ENCODE peak calls at places on chromosomes 12 and 14, in four cellular contexts. One of them, this sample, is unnamed.

GRCh38 chr14:101843665-101844064 is 82.2 kb downstream of the PPP2R5C start:
- DNase-seq in Karpas-422: peak; percentile 98
- DNase-seq in NCI-H82: no peak
- DNase-seq in anterior cingulate cortex: no peak
- DNase-seq in this sample: no peak

GRCh38 chr12:123483602-123484273 is 25.8 kb downstream of the SNRNP35 start:
- DNase-seq in Karpas-422: no peak
- DNase-seq in NCI-H82: no peak
- DNase-seq in anterior cingulate cortex: no peak
- DNase-seq in this sample: no peak

GRCh38 chr14:98138666-98139065 is 1133.3 kb downstream of the BCL11B start:
- DNase-seq in Karpas-422: peak; percentile 84
- DNase-seq in NCI-H82: peak; percentile 53
- DNase-seq in anterior cingulate cortex: no peak
- DNase-seq in this sample: peak; percentile 32

GRCh38 chr12:28237423-28237822 is 47.2 kb downstream of the CCDC91 start:
- DNase-seq in Karpas-422: no peak
- DNase-seq in NCI-H82: peak; percentile 28
- DNase-seq in anterior cingulate cortex: no peak
- DNase-seq in this sample: no peak

GRCh38 chr14:77248666-77249065 is 22.3 kb downstream of the NGB start:
- DNase-seq in Karpas-422: no peak
- DNase-seq in NCI-H82: no peak
- DNase-seq in anterior cingulate cortex: no peak
- DNase-seq in this sample: no peak

GRCh38 chr12:56634242-56634836 is 4.2 kb upstream of the BAZ2A start:
- DNase-seq in Karpas-422: peak; percentile 68
- DNase-seq in NCI-H82: peak; percentile 93
- DNase-seq in anterior cingulate cortex: no peak
- DNase-seq in this sample: peak; percentile 85

GRCh38 chr14:76792422-76792821 is 20.3 kb downstream of the ANGEL1 start:
- DNase-seq in Karpas-422: no peak
- DNase-seq in NCI-H82: no peak
- DNase-seq in anterior cingulate cortex: no peak
- DNase-seq in this sample: no peak

GRCh38 chr12:56220611-56221232 is 1.0 kb downstream of the RNF41 start:
- DNase-seq in Karpas-422: peak; percentile 68
- DNase-seq in NCI-H82: peak; percentile 57
- DNase-seq in anterior cingulate cortex: no peak
- DNase-seq in this sample: peak; percentile 41

GRCh38 chr12:5874514-5874913 is 70.5 kb downstream of the ANO2 start:
- DNase-seq in Karpas-422: no peak
- DNase-seq in NCI-H82: no peak
- DNase-seq in anterior cingulate cortex: no peak
- DNase-seq in this sample: no peak

GRCh38 chr14:50335989-50336391 is 23.9 kb downstream of the DMAC2L start:
- DNase-seq in Karpas-422: no peak
- DNase-seq in NCI-H82: peak; percentile 86
- DNase-seq in anterior cingulate cortex: no peak
- DNase-seq in this sample: peak; percentile 45

GRCh38 chr14:105857223-105857815 is 330.9 kb downstream of the TMEM121 start:
- DNase-seq in Karpas-422: no peak
- DNase-seq in NCI-H82: no peak
- DNase-seq in anterior cingulate cortex: no peak
- DNase-seq in this sample: no peak